ENCODE peak calls at places on chromosomes 3 and 15, in four cellular contexts. L is CD4-positive, alpha-beta T cell; T is lower lobe of right lung; S is AG04450. O is an unnamed sample.
A peak's percentile ranks its signal among the peaks of the same experiment; 100 is the strongest.

GRCh38 chr3:120497318-120497717 is 46.5 kb upstream of the FSTL1 start:
- DNase-seq in L (no peak), T (no peak), S (peak; percentile 78), O (no peak)

GRCh38 chr15:62254137-62254934 is 89.3 kb upstream of the C2CD4B start:
- DNase-seq in L (peak; percentile 42), T (peak; percentile 70), S (peak; percentile 10), O (no peak)

GRCh38 chr3:190064112-190064511 is 56.6 kb downstream of the P3H2 start:
- DNase-seq in L (no peak), T (no peak), S (peak; percentile 74), O (no peak)

GRCh38 chr3:58183891-58184290 is 26.9 kb downstream of the DNASE1L3 start:
- DNase-seq in L (no peak), T (no peak), S (no peak), O (no peak)

GRCh38 chr3:77513541-77513940 is 473.6 kb downstream of the ROBO2 start:
- DNase-seq in L (no peak), T (no peak), S (no peak), O (no peak)

GRCh38 chr15:72389231-72389630 is 8.9 kb upstream of the TMEM202 start:
- DNase-seq in L (no peak), T (no peak), S (no peak), O (no peak)

GRCh38 chr3:110106805-110107204 is 769.5 kb upstream of the DPPA4 start:
- DNase-seq in L (no peak), T (no peak), S (no peak), O (no peak)

GRCh38 chr3:161355508-161355907 is 15.8 kb downstream of the SPTSSB start:
- DNase-seq in L (no peak), T (no peak), S (no peak), O (no peak)

GRCh38 chr3:127764841-127765362 is 57.4 kb downstream of the MGLL start:
- DNase-seq in L (no peak), T (no peak), S (no peak), O (no peak)

GRCh38 chr3:48016336-48016973 is at the start of gene MAP4:
- DNase-seq in L (no peak), T (no peak), S (no peak), O (no peak)

GRCh38 chr3:48217449-48217848 is 5.8 kb upstream of the CAMP start:
- DNase-seq in L (no peak), T (no peak), S (no peak), O (no peak)

O was measured in T-helper 22 cell.